ENCODE peak calls at places on chromosomes 5 and 9, in seven cellular contexts. E, Q, H, S, D, W and L are unnamed samples.

GRCh38 chr5:136070486-136071285 is 41.9 kb downstream of the TGFBI start:
- DNase-seq in E (no peak), Q (no peak), H (no peak), S (no peak), D (no peak), W (no peak), L (no peak)

GRCh38 chr5:124572973-124573372 is 173.5 kb downstream of the ZNF608 start:
- DNase-seq in E (no peak), Q (no peak), H (no peak), S (peak), D (no peak), W (no peak), L (no peak)

GRCh38 chr5:8749556-8749955 is 796.3 kb downstream of the SEMA5A start:
- DNase-seq in E (no peak), Q (no peak), H (no peak), S (no peak), D (no peak), W (no peak), L (no peak)

GRCh38 chr5:123809594-123810172 is 297.7 kb downstream of the CSNK1G3 start:
- DNase-seq in E (no peak), Q (no peak), H (no peak), S (peak), D (no peak), W (no peak), L (peak)

GRCh38 chr5:174736351-174736721 is 12.0 kb downstream of the MSX2 start:
- DNase-seq in E (no peak), Q (no peak), H (no peak), S (no peak), D (no peak), W (no peak), L (no peak)

GRCh38 chr9:4430492-4431261 is 59.6 kb upstream of the SLC1A1 start:
- DNase-seq in E (no peak), Q (no peak), H (no peak), S (no peak), D (no peak), W (no peak), L (peak)

GRCh38 chr5:140821375-140822280 is at the start of gene PCDHA5:
- DNase-seq in E (no peak), Q (no peak), H (peak), S (peak), D (no peak), W (no peak), L (no peak)

GRCh38 chr9:130920762-130921482 is 18.1 kb downstream of the FIBCD1 start:
- DNase-seq in E (no peak), Q (no peak), H (no peak), S (no peak), D (no peak), W (no peak), L (no peak)

GRCh38 chr5:6573651-6574101 is 59.2 kb downstream of the NSUN2 start:
- DNase-seq in E (no peak), Q (no peak), H (no peak), S (no peak), D (peak), W (no peak), L (peak)

GRCh38 chr5:131206061-131206460 is 35.3 kb downstream of the LYRM7 start:
- DNase-seq in E (no peak), Q (no peak), H (no peak), S (no peak), D (no peak), W (no peak), L (no peak)

GRCh38 chr5:158022393-158022792 is 163.4 kb upstream of the CLINT1 start:
- DNase-seq in E (no peak), Q (no peak), H (no peak), S (no peak), D (no peak), W (no peak), L (no peak)

GRCh38 chr9:136220017-136220729 is 15.2 kb upstream of the LHX3 start:
- DNase-seq in E (no peak), Q (no peak), H (no peak), S (no peak), D (no peak), W (peak), L (no peak)